ENCODE peak calls at places on chromosomes 4 and X, in five cellular contexts. One of them, this sample, is unnamed.

GRCh38 chr4:78568640-78569261 is 17.2 kb downstream of the ANXA3 start:
- DNase-seq in stimulated activated CD8-positive, alpha-beta memory T cell treated with anti-CD3 and anti-CD28 coated beads, Interleukin-4, amount 100 ng/mL, for 24 hours: no peak
- DNase-seq in glutamatergic neuron: no peak
- DNase-seq in BE2C: no peak
- DNase-seq in astrocyte of the cerebellum: no peak
- DNase-seq in this sample: no peak

GRCh38 chrX:101051549-101052302 is at the start of gene TRMT2B:
- DNase-seq in stimulated activated CD8-positive, alpha-beta memory T cell treated with anti-CD3 and anti-CD28 coated beads, Interleukin-4, amount 100 ng/mL, for 24 hours: peak; percentile 69
- DNase-seq in glutamatergic neuron: peak; percentile 65
- DNase-seq in BE2C: peak; percentile 9
- DNase-seq in astrocyte of the cerebellum: peak; percentile 34
- DNase-seq in this sample: peak; percentile 57

GRCh38 chr4:67531349-67531748 is 14.0 kb downstream of the CENPC start:
- DNase-seq in stimulated activated CD8-positive, alpha-beta memory T cell treated with anti-CD3 and anti-CD28 coated beads, Interleukin-4, amount 100 ng/mL, for 24 hours: no peak
- DNase-seq in glutamatergic neuron: no peak
- DNase-seq in BE2C: no peak
- DNase-seq in astrocyte of the cerebellum: no peak
- DNase-seq in this sample: no peak

GRCh38 chr4:142405021-142405991 is 440.8 kb downstream of the INPP4B start:
- DNase-seq in stimulated activated CD8-positive, alpha-beta memory T cell treated with anti-CD3 and anti-CD28 coated beads, Interleukin-4, amount 100 ng/mL, for 24 hours: peak; percentile 17
- DNase-seq in glutamatergic neuron: no peak
- DNase-seq in BE2C: no peak
- DNase-seq in astrocyte of the cerebellum: no peak
- DNase-seq in this sample: no peak

GRCh38 chr4:186296481-186296880 is 30.5 kb downstream of the F11 start:
- DNase-seq in stimulated activated CD8-positive, alpha-beta memory T cell treated with anti-CD3 and anti-CD28 coated beads, Interleukin-4, amount 100 ng/mL, for 24 hours: no peak
- DNase-seq in glutamatergic neuron: no peak
- DNase-seq in BE2C: no peak
- DNase-seq in astrocyte of the cerebellum: no peak
- DNase-seq in this sample: no peak

GRCh38 chr4:1236103-1236641 is 12.8 kb downstream of the CTBP1 start:
- DNase-seq in stimulated activated CD8-positive, alpha-beta memory T cell treated with anti-CD3 and anti-CD28 coated beads, Interleukin-4, amount 100 ng/mL, for 24 hours: no peak
- DNase-seq in glutamatergic neuron: no peak
- DNase-seq in BE2C: peak; percentile 3
- DNase-seq in astrocyte of the cerebellum: no peak
- DNase-seq in this sample: no peak

GRCh38 chr4:6125103-6125651 is 75.2 kb downstream of the JAKMIP1 start:
- DNase-seq in stimulated activated CD8-positive, alpha-beta memory T cell treated with anti-CD3 and anti-CD28 coated beads, Interleukin-4, amount 100 ng/mL, for 24 hours: no peak
- DNase-seq in glutamatergic neuron: no peak
- DNase-seq in BE2C: no peak
- DNase-seq in astrocyte of the cerebellum: no peak
- DNase-seq in this sample: no peak

GRCh38 chr4:70994387-70995099 is 1.1 kb downstream of the DCK start:
- DNase-seq in stimulated activated CD8-positive, alpha-beta memory T cell treated with anti-CD3 and anti-CD28 coated beads, Interleukin-4, amount 100 ng/mL, for 24 hours: no peak
- DNase-seq in glutamatergic neuron: no peak
- DNase-seq in BE2C: no peak
- DNase-seq in astrocyte of the cerebellum: no peak
- DNase-seq in this sample: no peak

GRCh38 chr4:6641971-6642320 is 1.5 kb downstream of the MRFAP1 start:
- DNase-seq in stimulated activated CD8-positive, alpha-beta memory T cell treated with anti-CD3 and anti-CD28 coated beads, Interleukin-4, amount 100 ng/mL, for 24 hours: no peak
- DNase-seq in glutamatergic neuron: no peak
- DNase-seq in BE2C: no peak
- DNase-seq in astrocyte of the cerebellum: no peak
- DNase-seq in this sample: no peak

GRCh38 chr4:182554736-182555135 is 311.5 kb downstream of the TENM3 start:
- DNase-seq in stimulated activated CD8-positive, alpha-beta memory T cell treated with anti-CD3 and anti-CD28 coated beads, Interleukin-4, amount 100 ng/mL, for 24 hours: no peak
- DNase-seq in glutamatergic neuron: no peak
- DNase-seq in BE2C: no peak
- DNase-seq in astrocyte of the cerebellum: no peak
- DNase-seq in this sample: no peak